ENCODE peak calls at places on chromosomes 6 and 20, in ten cellular contexts. K is NCI-H1105; Y is aorta; D is ELF-1; W is effector memory CD4-positive, alpha-beta T cell; C is H54; L is neural crest cell; H is activated T-helper 1 cell treated with anti-CD3 and anti-CD28 coated beads, Interleukin-2, amount 50 U/mL, for 16 hours; U is endothelial cell of umbilical vein; I is left lung. P is an unnamed sample.

GRCh38 chr6:130132286-130132701 is 90.5 kb downstream of the SAMD3 start:
- DNase-seq in K (no peak), Y (no peak), D (no peak), W (peak; percentile 22), C (no peak), L (no peak), H (peak; percentile 11), U (no peak), I (no peak), P (no peak)

GRCh38 chr6:52595000-52595795 is 18.3 kb upstream of the TRAM2 start:
- DNase-seq in K (no peak), Y (peak; percentile 62), D (peak; percentile 36), W (no peak), C (peak; percentile 78), L (no peak), H (no peak), U (no peak), I (peak; percentile 44), P (peak; percentile 42)

GRCh38 chr6:105137388-105137787 is 42.4 kb downstream of the POPDC3 start:
- DNase-seq in K (no peak), Y (peak; percentile 54), D (peak; percentile 17), W (no peak), C (no peak), L (no peak), H (no peak), U (no peak), I (no peak), P (no peak)

GRCh38 chr6:130848945-130849344 is 21.7 kb downstream of the SMLR1 start:
- DNase-seq in K (no peak), Y (no peak), D (no peak), W (no peak), C (no peak), L (no peak), H (no peak), U (no peak), I (no peak), P (peak; percentile 46)

GRCh38 chr20:44861547-44862006 is 23.9 kb upstream of the YWHAB start:
- DNase-seq in K (no peak), Y (peak; percentile 83), D (no peak), W (no peak), C (peak; percentile 81), L (no peak), H (no peak), U (peak; percentile 17), I (no peak), P (no peak)

GRCh38 chr6:72865467-72865866 is 243.6 kb downstream of the KCNQ5 start:
- DNase-seq in K (no peak), Y (no peak), D (peak; percentile 17), W (no peak), C (no peak), L (no peak), H (no peak), U (no peak), I (no peak), P (no peak)

GRCh38 chr6:122130026-122130348 is 269.5 kb upstream of the HSF2 start:
- DNase-seq in K (no peak), Y (no peak), D (no peak), W (no peak), C (no peak), L (no peak), H (no peak), U (no peak), I (no peak), P (no peak)

GRCh38 chr6:156848123-156848522 is 70.9 kb downstream of the ARID1B start:
- DNase-seq in K (peak; percentile 8), Y (no peak), D (no peak), W (no peak), C (no peak), L (no peak), H (no peak), U (no peak), I (no peak), P (no peak)